ENCODE peak calls at places on chromosome 9, in ten cellular contexts. Q is prostate gland, I is AG09309, K is heart right ventricle, R is cardiac muscle cell, V is nephron progenitor cell, C is neural crest cell, J is esophagus squamous epithelium, A is lung, W is psoas muscle. N is an unnamed sample.

GRCh38 chr9:4604678-4605095 is 57.4 kb upstream of the PLPP6 start:
- DNase-seq in V (peak), J (no peak), R (peak), Q (peak), K (no peak), C (peak), W (no peak), A (peak), I (no peak), N (peak)

GRCh38 chr9:68500457-68501158 is 40.1 kb downstream of the TMEM252 start:
- DNase-seq in A (no peak), K (no peak), V (no peak), Q (no peak), C (no peak), I (no peak), R (no peak), J (no peak), W (no peak), N (peak)

GRCh38 chr9:89505795-89506385 is 8.0 kb upstream of the SEMA4D start:
- DNase-seq in I (no peak), J (no peak), K (no peak), W (no peak), Q (no peak), R (peak), V (no peak), A (no peak), C (no peak), N (no peak)

GRCh38 chr9:105216440-105217178 is 27.8 kb upstream of the SLC44A1 start:
- DNase-seq in R (no peak), A (no peak), V (no peak), J (no peak), Q (no peak), C (no peak), K (peak), W (no peak), I (no peak), N (peak)

GRCh38 chr9:38157711-38158110 is 88.7 kb upstream of the SHB start:
- DNase-seq in R (no peak), Q (no peak), C (no peak), A (no peak), I (no peak), J (no peak), K (no peak), W (no peak), V (no peak), N (no peak)

GRCh38 chr9:7328453-7328852 is 471.1 kb downstream of the DMAC1 start:
- DNase-seq in Q (no peak), V (no peak), K (no peak), W (no peak), C (no peak), A (no peak), R (no peak), I (no peak), J (no peak), N (no peak)

GRCh38 chr9:69758001-69758730 is 1.6 kb downstream of the PTAR1 start:
- DNase-seq in C (no peak), Q (no peak), R (peak), W (no peak), A (no peak), J (no peak), V (no peak), I (no peak), K (no peak), N (no peak)

GRCh38 chr9:76365028-76365427 is 29.2 kb downstream of the RFK start:
- DNase-seq in C (no peak), Q (no peak), W (no peak), R (no peak), I (no peak), V (no peak), J (no peak), A (no peak), K (no peak), N (peak)

GRCh38 chr9:105083246-105083645 is 155.3 kb upstream of the ABCA1 start:
- DNase-seq in J (no peak), A (no peak), K (no peak), C (no peak), W (no peak), V (no peak), I (no peak), Q (no peak), R (no peak), N (no peak)

GRCh38 chr9:125995706-125996105 is 248.5 kb downstream of the PBX3 start:
- DNase-seq in K (no peak), J (no peak), R (no peak), C (no peak), V (no peak), W (no peak), Q (no peak), A (no peak), I (no peak), N (no peak)

GRCh38 chr9:130846487-130847305 is 11.6 kb downstream of the ABL1 start:
- DNase-seq in I (no peak), V (no peak), A (no peak), Q (no peak), J (no peak), W (peak), R (no peak), C (no peak), K (peak), N (peak)

GRCh38 chr9:122904466-122904822 is 715 bp downstream of the RC3H2 start:
- DNase-seq in J (no peak), V (peak), C (peak), A (no peak), I (no peak), R (peak), K (no peak), Q (no peak), W (peak), N (peak)

GRCh38 chr9:99166149-99166548 is 55.6 kb downstream of the ALG2 start:
- DNase-seq in K (no peak), I (no peak), J (no peak), W (no peak), Q (no peak), C (no peak), R (no peak), A (no peak), V (no peak), N (no peak)

GRCh38 chr9:114122152-114122615 is 23.1 kb upstream of the KIF12 start:
- DNase-seq in V (no peak), J (no peak), Q (no peak), A (no peak), C (no peak), I (no peak), W (no peak), K (no peak), R (no peak), N (no peak)

GRCh38 chr9:133147412-133148271 is 16.1 kb downstream of the GBGT1 start:
- DNase-seq in J (no peak), Q (peak), A (peak), R (peak), K (peak), V (peak), C (peak), I (no peak), W (peak), N (peak)

GRCh38 chr9:22157271-22157670 is 148.2 kb upstream of the CDKN2B start:
- DNase-seq in I (no peak), J (no peak), Q (no peak), K (no peak), W (no peak), V (no peak), A (no peak), C (no peak), R (no peak), N (no peak)

GRCh38 chr9:121253821-121254471 is 14.0 kb upstream of the GSN start:
- DNase-seq in Q (no peak), K (no peak), I (no peak), V (no peak), R (no peak), A (no peak), W (no peak), C (no peak), J (no peak), N (no peak)

GRCh38 chr9:124613849-124614248 is 106.7 kb upstream of the NR5A1 start:
- DNase-seq in W (no peak), C (no peak), V (no peak), J (no peak), A (no peak), K (no peak), I (no peak), R (no peak), Q (no peak), N (no peak)

GRCh38 chr9:5843450-5844249 is 10.7 kb upstream of the ERMP1 start:
- DNase-seq in W (no peak), J (no peak), C (no peak), I (no peak), V (peak), R (no peak), Q (peak), K (no peak), A (no peak), N (peak)

GRCh38 chr9:93092171-93092991 is 3.6 kb upstream of the CARD19 start:
- DNase-seq in J (no peak), A (no peak), V (no peak), K (no peak), R (no peak), W (no peak), Q (no peak), C (no peak), I (no peak), N (no peak)

GRCh38 chr9:87793292-87793691 is 67.4 kb downstream of the CTSL start:
- DNase-seq in I (peak), W (no peak), C (no peak), J (no peak), K (no peak), A (no peak), R (no peak), Q (no peak), V (no peak), N (peak)

GRCh38 chr9:38008168-38009034 is 60.6 kb downstream of the SHB start:
- DNase-seq in I (peak), K (no peak), V (peak), Q (peak), J (no peak), A (peak), R (no peak), W (peak), C (peak), N (peak)

GRCh38 chr9:27445057-27445990 is 78.8 kb upstream of the IFNK start:
- DNase-seq in R (no peak), J (no peak), K (no peak), Q (no peak), C (no peak), A (no peak), W (no peak), I (no peak), V (no peak), N (no peak)

GRCh38 chr9:20302229-20302628 is 320.1 kb downstream of the MLLT3 start:
- DNase-seq in W (no peak), R (no peak), A (no peak), K (no peak), J (no peak), I (no peak), C (no peak), V (no peak), Q (no peak), N (no peak)

GRCh38 chr9:91884746-91885687 is 65.0 kb downstream of the ROR2 start:
- DNase-seq in W (no peak), A (no peak), Q (no peak), C (peak), V (no peak), K (no peak), J (no peak), R (no peak), I (peak), N (no peak)

GRCh38 chr9:18149457-18150011 is 324.4 kb upstream of the ADAMTSL1 start:
- DNase-seq in J (no peak), Q (no peak), V (no peak), I (no peak), C (no peak), K (no peak), W (no peak), A (no peak), R (no peak), N (peak)

GRCh38 chr9:26786571-26786970 is 106.0 kb downstream of the CAAP1 start:
- DNase-seq in J (no peak), V (no peak), Q (no peak), K (no peak), I (no peak), R (no peak), W (no peak), A (no peak), C (no peak), N (peak)

GRCh38 chr9:37029776-37030590 is 4.1 kb downstream of the PAX5 start:
- DNase-seq in J (no peak), C (no peak), Q (no peak), A (no peak), K (no peak), V (peak), W (no peak), I (no peak), R (no peak), N (no peak)

GRCh38 chr9:126301196-126301595 is 25.4 kb upstream of the MVB12B start:
- DNase-seq in A (no peak), W (no peak), R (no peak), J (no peak), K (no peak), I (no peak), V (no peak), Q (no peak), C (no peak), N (no peak)

GRCh38 chr9:107190031-107190935 is 92.8 kb upstream of the RAD23B start:
- DNase-seq in K (no peak), R (peak), V (no peak), Q (no peak), W (no peak), C (no peak), A (no peak), J (no peak), I (no peak), N (peak)

GRCh38 chr9:136385015-136385414 is 11.5 kb upstream of the CARD9 start:
- DNase-seq in W (no peak), A (no peak), V (no peak), Q (no peak), I (no peak), R (no peak), J (no peak), K (no peak), C (no peak), N (no peak)

DNA sequence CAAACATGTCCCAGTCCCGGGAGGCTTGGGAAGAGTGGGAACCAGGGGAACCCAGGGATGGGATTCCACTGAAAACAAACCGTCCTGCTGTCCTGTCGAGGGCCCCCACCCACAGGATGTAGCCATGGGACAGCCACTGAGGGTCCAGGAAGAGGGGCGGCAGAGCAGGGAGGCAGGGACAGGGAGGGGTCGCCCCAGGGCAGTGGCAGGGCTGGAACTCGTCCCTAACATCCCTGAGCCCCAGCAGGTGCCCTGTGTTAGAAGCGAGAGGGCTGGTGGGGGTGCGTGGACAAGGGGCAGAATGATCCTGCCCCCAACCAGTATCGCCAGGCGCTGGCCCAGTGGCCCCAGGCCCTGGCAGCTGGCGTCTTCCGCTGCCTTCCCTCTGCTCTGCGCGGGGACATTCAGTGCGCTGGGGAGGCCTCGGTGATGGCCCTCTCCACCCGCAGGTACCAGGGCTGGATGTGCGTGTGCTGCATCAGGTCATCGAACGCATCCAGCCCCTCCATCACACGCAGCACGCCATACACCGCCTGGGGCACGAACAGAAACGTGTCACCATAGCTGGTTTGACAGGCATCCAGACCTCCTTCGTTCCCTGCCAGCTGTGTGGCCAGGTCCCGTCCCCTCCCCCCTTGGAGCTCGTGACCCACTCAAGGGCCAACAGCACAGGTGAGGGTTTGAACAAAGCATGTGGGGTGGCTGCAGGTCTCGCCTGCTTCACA is 6.6 kb downstream of the PTGES2 start:
- DNase-seq in C (no peak), Q (no peak), R (no peak), J (no peak), K (peak), W (peak), V (no peak), A (no peak), I (no peak), N (no peak)
- TF ChIP-seq CTCF in C (no peak), Q (no peak), R (no peak), J (no peak), K (no peak), W (no peak), V (no peak), A (no peak), I (no peak), N (no peak)

GRCh38 chr9:137614631-137615386 is 4.0 kb upstream of the EHMT1 start:
- DNase-seq in K (no peak), C (no peak), V (no peak), Q (no peak), R (no peak), I (no peak), W (no peak), J (no peak), A (no peak), N (no peak)
- TF ChIP-seq CTCF in K (no peak), C (peak), V (no peak), Q (no peak), R (no peak), I (no peak), W (no peak), J (no peak), A (no peak), N (no peak)

DNA sequence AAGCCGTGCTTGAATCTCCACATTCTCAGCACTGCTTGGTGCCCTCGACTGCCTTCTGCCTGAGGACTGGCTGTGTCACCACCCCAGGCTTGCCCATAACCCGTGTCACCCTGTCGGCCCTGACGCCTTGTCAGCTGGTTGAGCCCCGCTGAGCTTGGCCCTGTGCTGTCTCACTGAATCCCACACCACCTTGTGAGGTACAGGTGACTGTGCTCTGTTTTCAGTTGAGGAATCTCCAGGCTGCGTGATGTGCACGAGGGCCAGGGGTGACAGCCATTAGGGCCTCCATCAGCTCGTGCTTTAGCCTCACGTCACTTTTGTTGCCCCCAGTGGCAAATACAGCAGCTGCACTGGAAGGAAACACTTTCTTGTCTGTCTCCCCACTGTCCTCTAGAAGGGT is 90.7 kb downstream of the CACNA1B start:
- DNase-seq in W (no peak), C (no peak), V (no peak), A (no peak), Q (no peak), R (no peak), J (no peak), I (no peak), K (no peak), N (no peak)
- TF ChIP-seq CTCF in W (no peak), C (no peak), V (peak), A (no peak), Q (no peak), R (no peak), J (no peak), I (no peak), K (no peak), N (no peak)

GRCh38 chr9:9399982-9400381 is 1212.8 kb downstream of the PTPRD start:
- DNase-seq in R (no peak), J (no peak), I (no peak), Q (no peak), V (no peak), W (no peak), K (no peak), C (no peak), A (no peak), N (no peak)
- TF ChIP-seq CTCF in R (no peak), J (no peak), I (no peak), Q (no peak), V (no peak), W (no peak), K (no peak), C (no peak), A (no peak), N (no peak)

GRCh38 chr9:96441798-96442445 is 8.0 kb upstream of the HABP4 start:
- DNase-seq in C (no peak), W (no peak), V (no peak), K (no peak), A (no peak), J (no peak), Q (no peak), R (peak), I (no peak), N (peak)
- TF ChIP-seq CTCF in C (peak), W (peak), V (no peak), K (peak), A (no peak), J (peak), Q (peak), R (peak), I (peak), N (peak)

N was measured in MCF 10A.